ENCODE peak calls at places on chromosomes 3 and 15, in four cellular contexts. One of them, this sample, is unnamed.

GRCh38 chr3:190617185-190617584 is 103.3 kb downstream of the IL1RAP start:
- DNase-seq in cardiac fibroblast: peak; percentile 17
- DNase-seq in mesothelial cell of epicardium: no peak
- DNase-seq in AG04450: no peak
- DNase-seq in this sample: peak; percentile 40

GRCh38 chr15:85955501-85956391 is 123.9 kb upstream of the AGBL1 start:
- DNase-seq in cardiac fibroblast: no peak
- DNase-seq in mesothelial cell of epicardium: no peak
- DNase-seq in AG04450: no peak
- DNase-seq in this sample: no peak

GRCh38 chr3:30666564-30667249 is 60.3 kb downstream of the TGFBR2 start:
- DNase-seq in cardiac fibroblast: no peak
- DNase-seq in mesothelial cell of epicardium: no peak
- DNase-seq in AG04450: no peak
- DNase-seq in this sample: no peak

GRCh38 chr3:197298858-197299854 is 744 bp upstream of the DLG1 start:
- DNase-seq in cardiac fibroblast: no peak
- DNase-seq in mesothelial cell of epicardium: peak; percentile 53
- DNase-seq in AG04450: no peak
- DNase-seq in this sample: peak; percentile 71

GRCh38 chr3:159480046-159480445 is 508.6 kb upstream of the IL12A start:
- DNase-seq in cardiac fibroblast: peak; percentile 27
- DNase-seq in mesothelial cell of epicardium: no peak
- DNase-seq in AG04450: no peak
- DNase-seq in this sample: no peak

GRCh38 chr3:139629033-139629432 is 48.7 kb downstream of the NMNAT3 start:
- DNase-seq in cardiac fibroblast: peak; percentile 2
- DNase-seq in mesothelial cell of epicardium: no peak
- DNase-seq in AG04450: no peak
- DNase-seq in this sample: no peak

GRCh38 chr3:179321585-179322322 is 1.1 kb upstream of the ZNF639 start:
- DNase-seq in cardiac fibroblast: peak; percentile 78
- DNase-seq in mesothelial cell of epicardium: no peak
- DNase-seq in AG04450: no peak
- DNase-seq in this sample: peak; percentile 41

GRCh38 chr3:73029321-73029796 is 32.1 kb upstream of the EBLN2 start:
- DNase-seq in cardiac fibroblast: peak; percentile 91
- DNase-seq in mesothelial cell of epicardium: no peak
- DNase-seq in AG04450: peak; percentile 41
- DNase-seq in this sample: peak; percentile 51

GRCh38 chr3:50339485-50340196 is 995 bp downstream of the RASSF1 start:
- DNase-seq in cardiac fibroblast: peak; percentile 85
- DNase-seq in mesothelial cell of epicardium: no peak
- DNase-seq in AG04450: no peak
- DNase-seq in this sample: no peak

GRCh38 chr15:81407679-81408078 is 33.7 kb upstream of the TMC3 start:
- DNase-seq in cardiac fibroblast: no peak
- DNase-seq in mesothelial cell of epicardium: no peak
- DNase-seq in AG04450: no peak
- DNase-seq in this sample: no peak

GRCh38 chr15:49621327-49622210 is 721 bp downstream of the DTWD1 start:
- DNase-seq in cardiac fibroblast: peak; percentile 39
- DNase-seq in mesothelial cell of epicardium: no peak
- DNase-seq in AG04450: no peak
- DNase-seq in this sample: no peak

GRCh38 chr15:97984157-97984556 is 23.7 kb downstream of the ARRDC4 start:
- DNase-seq in cardiac fibroblast: no peak
- DNase-seq in mesothelial cell of epicardium: no peak
- DNase-seq in AG04450: no peak
- DNase-seq in this sample: no peak

GRCh38 chr3:69250014-69250413 is 127.6 kb upstream of the LMOD3 start:
- DNase-seq in cardiac fibroblast: no peak
- DNase-seq in mesothelial cell of epicardium: no peak
- DNase-seq in AG04450: no peak
- DNase-seq in this sample: no peak

GRCh38 chr15:61070111-61070901 is 158.8 kb downstream of the RORA start:
- DNase-seq in cardiac fibroblast: no peak
- DNase-seq in mesothelial cell of epicardium: no peak
- DNase-seq in AG04450: no peak
- DNase-seq in this sample: no peak

GRCh38 chr15:37104413-37105392 is 4.4 kb upstream of the MEIS2 start:
- DNase-seq in cardiac fibroblast: no peak
- DNase-seq in mesothelial cell of epicardium: peak; percentile 42
- DNase-seq in AG04450: no peak
- DNase-seq in this sample: peak; percentile 17

GRCh38 chr15:37107754-37108724 is 7.7 kb upstream of the MEIS2 start:
- DNase-seq in cardiac fibroblast: no peak
- DNase-seq in mesothelial cell of epicardium: no peak
- DNase-seq in AG04450: no peak
- DNase-seq in this sample: no peak

GRCh38 chr15:37105795-37106333 is 5.5 kb upstream of the MEIS2 start:
- DNase-seq in cardiac fibroblast: no peak
- DNase-seq in mesothelial cell of epicardium: no peak
- DNase-seq in AG04450: no peak
- DNase-seq in this sample: no peak

GRCh38 chr15:37107071-37107753 is 6.9 kb upstream of the MEIS2 start:
- DNase-seq in cardiac fibroblast: no peak
- DNase-seq in mesothelial cell of epicardium: no peak
- DNase-seq in AG04450: no peak
- DNase-seq in this sample: peak; percentile 46

GRCh38 chr15:37106490-37107001 is 6.2 kb upstream of the MEIS2 start:
- DNase-seq in cardiac fibroblast: peak; percentile 61
- DNase-seq in mesothelial cell of epicardium: peak; percentile 68
- DNase-seq in AG04450: no peak
- DNase-seq in this sample: peak; percentile 67
- TF ChIP-seq CTCF in cardiac fibroblast: no peak
- TF ChIP-seq CTCF in mesothelial cell of epicardium: no peak
- TF ChIP-seq CTCF in AG04450: peak; percentile 30
- TF ChIP-seq CTCF in this sample: no peak

GRCh38 chr3:54146383-54147239 is 24.3 kb downstream of the CACNA2D3 start:
- DNase-seq in cardiac fibroblast: no peak
- DNase-seq in mesothelial cell of epicardium: peak; percentile 52
- DNase-seq in AG04450: no peak
- DNase-seq in this sample: peak; percentile 64
- TF ChIP-seq CTCF in cardiac fibroblast: peak; percentile 14
- TF ChIP-seq CTCF in mesothelial cell of epicardium: peak; percentile 25
- TF ChIP-seq CTCF in AG04450: no peak
- TF ChIP-seq CTCF in this sample: peak; percentile 57

GRCh38 chr15:52546031-52546751 is 17.5 kb upstream of the MYO5A start:
- DNase-seq in cardiac fibroblast: no peak
- DNase-seq in mesothelial cell of epicardium: no peak
- DNase-seq in AG04450: no peak
- DNase-seq in this sample: no peak
- TF ChIP-seq CTCF in cardiac fibroblast: no peak
- TF ChIP-seq CTCF in mesothelial cell of epicardium: no peak
- TF ChIP-seq CTCF in AG04450: no peak
- TF ChIP-seq CTCF in this sample: no peak

GRCh38 chr15:66220587-66220986 is 33.0 kb downstream of the MEGF11 start:
- DNase-seq in cardiac fibroblast: no peak
- DNase-seq in mesothelial cell of epicardium: no peak
- DNase-seq in AG04450: no peak
- DNase-seq in this sample: no peak
- TF ChIP-seq CTCF in cardiac fibroblast: no peak
- TF ChIP-seq CTCF in mesothelial cell of epicardium: no peak
- TF ChIP-seq CTCF in AG04450: no peak
- TF ChIP-seq CTCF in this sample: no peak

DNA sequence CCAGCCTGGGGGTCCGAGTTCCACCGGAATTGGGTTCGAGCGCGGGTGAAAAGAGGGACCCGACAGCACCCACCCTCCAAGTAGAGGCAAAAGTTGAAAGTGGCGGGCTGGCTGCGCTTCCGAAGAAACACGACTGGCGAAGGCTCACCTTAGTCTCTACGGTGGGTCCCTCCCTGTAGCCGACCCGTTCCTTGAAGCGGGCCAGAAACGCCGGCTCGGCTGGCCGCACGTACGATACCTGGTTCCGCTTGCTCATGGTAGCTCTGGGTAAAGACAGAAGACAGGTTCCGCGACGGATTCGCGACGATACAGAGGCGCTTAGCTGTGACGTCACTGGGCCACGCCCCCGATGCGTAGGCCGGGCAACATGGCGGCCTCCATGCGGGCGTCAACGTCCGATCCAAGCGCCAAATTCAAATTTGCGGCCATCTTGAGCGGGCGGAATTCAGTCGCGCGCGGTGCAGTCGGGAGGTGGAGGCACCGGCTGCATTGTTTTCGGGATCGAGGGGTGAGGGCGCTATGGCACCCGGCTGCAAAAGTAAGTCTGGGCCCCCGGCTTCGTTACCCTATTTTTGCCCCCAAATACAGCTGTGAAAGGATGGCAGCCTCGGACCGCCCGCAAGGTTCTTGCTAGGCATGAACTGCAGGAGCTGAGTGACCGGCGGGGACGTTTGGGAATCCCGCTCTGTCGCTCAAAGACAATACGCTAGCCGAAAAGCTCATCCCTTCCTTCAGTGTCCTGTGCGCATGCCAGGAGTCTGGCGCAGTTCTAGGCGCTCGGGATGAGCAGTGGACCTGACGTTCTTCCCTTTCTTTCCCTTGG is at the start of the genes KIAA1143 and KIF15:
- DNase-seq in cardiac fibroblast: peak; percentile 96
- DNase-seq in mesothelial cell of epicardium: peak; percentile 97
- DNase-seq in AG04450: peak; percentile 85
- DNase-seq in this sample: peak; percentile 97
- TF ChIP-seq CTCF in cardiac fibroblast: no peak
- TF ChIP-seq CTCF in mesothelial cell of epicardium: no peak
- TF ChIP-seq CTCF in AG04450: no peak
- TF ChIP-seq CTCF in this sample: peak; percentile 2

GRCh38 chr15:100925480-100925879 is 6.3 kb downstream of the LRRK1 start:
- DNase-seq in cardiac fibroblast: no peak
- DNase-seq in mesothelial cell of epicardium: no peak
- DNase-seq in AG04450: no peak
- DNase-seq in this sample: no peak

GRCh38 chr15:100924436-100924835 is 5.3 kb downstream of the LRRK1 start:
- DNase-seq in cardiac fibroblast: no peak
- DNase-seq in mesothelial cell of epicardium: no peak
- DNase-seq in AG04450: no peak
- DNase-seq in this sample: no peak

GRCh38 chr15:100926971-100927756 is 8.0 kb downstream of the LRRK1 start:
- DNase-seq in cardiac fibroblast: no peak
- DNase-seq in mesothelial cell of epicardium: no peak
- DNase-seq in AG04450: no peak
- DNase-seq in this sample: no peak

GRCh38 chr15:100923902-100924301 is 4.7 kb downstream of the LRRK1 start:
- DNase-seq in cardiac fibroblast: no peak
- DNase-seq in mesothelial cell of epicardium: no peak
- DNase-seq in AG04450: no peak
- DNase-seq in this sample: no peak

DNA sequence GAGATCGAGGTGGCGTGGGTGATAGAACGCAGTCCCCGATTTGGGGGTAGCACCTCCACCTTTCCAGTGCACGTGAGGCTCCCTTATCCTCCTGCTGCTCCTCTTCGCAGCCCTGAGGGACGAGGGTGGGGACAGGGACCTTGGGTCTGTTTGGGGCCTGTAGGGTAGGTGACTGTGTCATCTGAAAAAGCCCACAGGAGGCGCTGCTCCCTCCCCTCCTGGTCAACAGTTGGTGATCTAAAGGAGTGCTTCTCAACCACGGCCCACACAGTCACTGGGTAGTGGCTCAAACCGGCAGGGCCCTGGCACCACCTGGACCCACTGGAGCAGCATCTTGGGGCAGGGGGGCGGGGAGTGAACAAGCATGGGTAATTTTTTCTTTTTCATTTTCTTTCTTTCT is 7.1 kb downstream of the LRRK1 start:
- DNase-seq in cardiac fibroblast: no peak
- DNase-seq in mesothelial cell of epicardium: no peak
- DNase-seq in AG04450: no peak
- DNase-seq in this sample: no peak
- TF ChIP-seq CTCF in cardiac fibroblast: peak; percentile 7
- TF ChIP-seq CTCF in mesothelial cell of epicardium: no peak
- TF ChIP-seq CTCF in AG04450: no peak
- TF ChIP-seq CTCF in this sample: no peak

GRCh38 chr15:73324496-73325170 is 44.1 kb downstream of the HCN4 start:
- DNase-seq in cardiac fibroblast: no peak
- DNase-seq in mesothelial cell of epicardium: no peak
- DNase-seq in AG04450: no peak
- DNase-seq in this sample: no peak

GRCh38 chr15:73323956-73324355 is 44.8 kb downstream of the HCN4 start:
- DNase-seq in cardiac fibroblast: no peak
- DNase-seq in mesothelial cell of epicardium: no peak
- DNase-seq in AG04450: no peak
- DNase-seq in this sample: no peak

GRCh38 chr15:73326157-73326556 is 42.6 kb downstream of the HCN4 start:
- DNase-seq in cardiac fibroblast: no peak
- DNase-seq in mesothelial cell of epicardium: no peak
- DNase-seq in AG04450: no peak
- DNase-seq in this sample: no peak

GRCh38 chr15:73323374-73323955 is 45.3 kb downstream of the HCN4 start:
- DNase-seq in cardiac fibroblast: no peak
- DNase-seq in mesothelial cell of epicardium: no peak
- DNase-seq in AG04450: no peak
- DNase-seq in this sample: no peak

DNA sequence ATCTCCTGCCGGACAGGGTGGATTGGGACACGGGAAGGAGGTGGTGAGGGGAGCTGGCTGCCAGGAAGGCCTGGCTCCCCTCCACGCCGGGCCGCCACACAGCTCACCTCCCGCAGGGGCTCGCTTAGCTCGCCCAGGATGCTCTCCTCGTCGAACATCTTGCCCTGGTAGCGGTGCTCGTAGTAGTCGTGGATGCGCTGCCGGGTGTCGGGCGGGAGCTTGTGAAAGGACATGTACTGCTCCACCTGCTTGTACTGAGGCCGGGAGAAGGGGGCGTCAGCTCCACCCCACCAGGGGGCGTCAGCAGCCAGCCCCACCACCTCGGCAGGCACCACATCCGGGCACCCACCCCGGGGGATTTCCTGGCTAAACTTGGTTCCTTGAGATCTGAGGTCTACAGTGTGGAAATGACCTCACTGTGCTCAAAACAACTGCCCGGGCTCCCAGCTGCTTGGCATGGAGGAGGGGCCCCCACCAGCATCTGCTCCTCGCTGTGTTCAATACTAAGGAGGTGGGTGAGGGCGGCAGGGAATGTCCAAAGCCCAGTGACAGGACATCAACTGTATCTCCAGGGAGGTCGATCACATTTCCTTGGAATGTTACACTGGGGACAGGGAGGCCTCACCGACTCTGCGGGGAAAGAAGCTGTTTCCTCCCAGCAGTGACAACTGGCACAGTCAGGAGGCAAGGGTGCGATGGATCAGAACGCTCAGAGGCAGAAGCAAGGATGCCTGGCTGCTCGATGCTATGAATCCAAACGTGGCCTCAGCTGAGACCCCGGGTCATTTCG is 43.4 kb downstream of the HCN4 start:
- DNase-seq in cardiac fibroblast: no peak
- DNase-seq in mesothelial cell of epicardium: no peak
- DNase-seq in AG04450: no peak
- DNase-seq in this sample: no peak
- TF ChIP-seq CTCF in cardiac fibroblast: peak; percentile 18
- TF ChIP-seq CTCF in mesothelial cell of epicardium: no peak
- TF ChIP-seq CTCF in AG04450: no peak
- TF ChIP-seq CTCF in this sample: no peak

This sample was measured in adrenal gland.